ENCODE peak calls at places on chromosomes 16 and 17, in six cellular contexts. One of them, this sample, is unnamed.

GRCh38 chr16:11296706-11297491 is 15.8 kb upstream of the PRM1 start:
- DNase-seq in NCI-H2029: no peak
- DNase-seq in HFF-Myc: no peak
- DNase-seq in omental fat pad: no peak
- DNase-seq in stimulated activated CD8-positive, alpha-beta memory T cell treated with anti-CD3 and anti-CD28 coated beads, Interleukin-7, amount 100 ng/mL, for 24 hours: no peak
- DNase-seq in ELF-1: no peak
- DNase-seq in this sample: no peak

GRCh38 chr17:75504347-75505151 is 10.8 kb downstream of the CASKIN2 start:
- DNase-seq in NCI-H2029: no peak
- DNase-seq in HFF-Myc: no peak
- DNase-seq in omental fat pad: no peak
- DNase-seq in stimulated activated CD8-positive, alpha-beta memory T cell treated with anti-CD3 and anti-CD28 coated beads, Interleukin-7, amount 100 ng/mL, for 24 hours: no peak
- DNase-seq in ELF-1: peak; percentile 53
- DNase-seq in this sample: no peak

GRCh38 chr17:75752405-75753192 is 12.4 kb downstream of the GALK1 start:
- DNase-seq in NCI-H2029: no peak
- DNase-seq in HFF-Myc: no peak
- DNase-seq in omental fat pad: no peak
- DNase-seq in stimulated activated CD8-positive, alpha-beta memory T cell treated with anti-CD3 and anti-CD28 coated beads, Interleukin-7, amount 100 ng/mL, for 24 hours: no peak
- DNase-seq in ELF-1: no peak
- DNase-seq in this sample: no peak

GRCh38 chr17:81902653-81903414 is 796 bp downstream of the NPB start:
- DNase-seq in NCI-H2029: no peak
- DNase-seq in HFF-Myc: no peak
- DNase-seq in omental fat pad: no peak
- DNase-seq in stimulated activated CD8-positive, alpha-beta memory T cell treated with anti-CD3 and anti-CD28 coated beads, Interleukin-7, amount 100 ng/mL, for 24 hours: no peak
- DNase-seq in ELF-1: no peak
- DNase-seq in this sample: no peak

GRCh38 chr17:48727415-48728175 is 955 bp downstream of the HOXB13 start:
- DNase-seq in NCI-H2029: no peak
- DNase-seq in HFF-Myc: no peak
- DNase-seq in omental fat pad: no peak
- DNase-seq in stimulated activated CD8-positive, alpha-beta memory T cell treated with anti-CD3 and anti-CD28 coated beads, Interleukin-7, amount 100 ng/mL, for 24 hours: no peak
- DNase-seq in ELF-1: no peak
- DNase-seq in this sample: no peak

GRCh38 chr16:60206511-60206910 is 1472.4 kb upstream of the GOT2 start:
- DNase-seq in NCI-H2029: no peak
- DNase-seq in HFF-Myc: no peak
- DNase-seq in omental fat pad: no peak
- DNase-seq in stimulated activated CD8-positive, alpha-beta memory T cell treated with anti-CD3 and anti-CD28 coated beads, Interleukin-7, amount 100 ng/mL, for 24 hours: no peak
- DNase-seq in ELF-1: peak; percentile 24
- DNase-seq in this sample: no peak

GRCh38 chr17:3754458-3755334 is 31.0 kb downstream of the HASPIN start:
- DNase-seq in NCI-H2029: peak; percentile 91
- DNase-seq in HFF-Myc: no peak
- DNase-seq in omental fat pad: no peak
- DNase-seq in stimulated activated CD8-positive, alpha-beta memory T cell treated with anti-CD3 and anti-CD28 coated beads, Interleukin-7, amount 100 ng/mL, for 24 hours: no peak
- DNase-seq in ELF-1: peak; percentile 96
- DNase-seq in this sample: no peak

GRCh38 chr16:67678354-67679023 is 11.9 kb downstream of the C16orf86 start:
- DNase-seq in NCI-H2029: no peak
- DNase-seq in HFF-Myc: no peak
- DNase-seq in omental fat pad: no peak
- DNase-seq in stimulated activated CD8-positive, alpha-beta memory T cell treated with anti-CD3 and anti-CD28 coated beads, Interleukin-7, amount 100 ng/mL, for 24 hours: no peak
- DNase-seq in ELF-1: no peak
- DNase-seq in this sample: no peak

GRCh38 chr17:82399601-82400101 is 18.5 kb upstream of the HEXD start:
- DNase-seq in NCI-H2029: no peak
- DNase-seq in HFF-Myc: no peak
- DNase-seq in omental fat pad: no peak
- DNase-seq in stimulated activated CD8-positive, alpha-beta memory T cell treated with anti-CD3 and anti-CD28 coated beads, Interleukin-7, amount 100 ng/mL, for 24 hours: no peak
- DNase-seq in ELF-1: peak; percentile 32
- DNase-seq in this sample: no peak

GRCh38 chr17:13575922-13576419 is 25.8 kb downstream of the HS3ST3A1 start:
- DNase-seq in NCI-H2029: no peak
- DNase-seq in HFF-Myc: no peak
- DNase-seq in omental fat pad: no peak
- DNase-seq in stimulated activated CD8-positive, alpha-beta memory T cell treated with anti-CD3 and anti-CD28 coated beads, Interleukin-7, amount 100 ng/mL, for 24 hours: no peak
- DNase-seq in ELF-1: peak; percentile 55
- DNase-seq in this sample: no peak

GRCh38 chr16:49456763-49457162 is 83.2 kb downstream of the C16orf78 start:
- DNase-seq in NCI-H2029: no peak
- DNase-seq in HFF-Myc: no peak
- DNase-seq in omental fat pad: no peak
- DNase-seq in stimulated activated CD8-positive, alpha-beta memory T cell treated with anti-CD3 and anti-CD28 coated beads, Interleukin-7, amount 100 ng/mL, for 24 hours: no peak
- DNase-seq in ELF-1: no peak
- DNase-seq in this sample: no peak

GRCh38 chr16:75099738-75100615 is 16.6 kb downstream of the LDHD start:
- DNase-seq in NCI-H2029: no peak
- DNase-seq in HFF-Myc: no peak
- DNase-seq in omental fat pad: no peak
- DNase-seq in stimulated activated CD8-positive, alpha-beta memory T cell treated with anti-CD3 and anti-CD28 coated beads, Interleukin-7, amount 100 ng/mL, for 24 hours: no peak
- DNase-seq in ELF-1: no peak
- DNase-seq in this sample: no peak

GRCh38 chr17:68763551-68763950 is 162.4 kb upstream of the FAM20A start:
- DNase-seq in NCI-H2029: no peak
- DNase-seq in HFF-Myc: no peak
- DNase-seq in omental fat pad: no peak
- DNase-seq in stimulated activated CD8-positive, alpha-beta memory T cell treated with anti-CD3 and anti-CD28 coated beads, Interleukin-7, amount 100 ng/mL, for 24 hours: no peak
- DNase-seq in ELF-1: no peak
- DNase-seq in this sample: no peak

GRCh38 chr16:4682616-4683254 is 10.6 kb upstream of the NUDT16L1 start:
- DNase-seq in NCI-H2029: no peak
- DNase-seq in HFF-Myc: no peak
- DNase-seq in omental fat pad: no peak
- DNase-seq in stimulated activated CD8-positive, alpha-beta memory T cell treated with anti-CD3 and anti-CD28 coated beads, Interleukin-7, amount 100 ng/mL, for 24 hours: no peak
- DNase-seq in ELF-1: peak; percentile 85
- DNase-seq in this sample: no peak